ENCODE peak calls at places on chromosomes 5 and 9, in seven cellular contexts. D, K, X, G, W, R and S are unnamed samples.

GRCh38 chr9:131409458-131409992 is 15.6 kb downstream of the PRRC2B start:
- DNase-seq in K (no peak), R (no peak), G (no peak), W (no peak), D (no peak), X (no peak), S (no peak)

GRCh38 chr9:71911908-71912325 is 478 bp downstream of the C9orf85 start:
- DNase-seq in G (no peak), D (no peak), X (no peak), W (peak; percentile 72), K (no peak), R (no peak), S (no peak)

GRCh38 chr9:14923701-14924100 is 13.5 kb upstream of the FREM1 start:
- DNase-seq in W (no peak), K (no peak), R (no peak), X (no peak), D (no peak), G (no peak), S (no peak)

GRCh38 chr5:177502886-177503285 is 5.5 kb upstream of the PDLIM7 start:
- DNase-seq in D (no peak), X (no peak), R (no peak), G (no peak), W (no peak), K (no peak), S (no peak)

GRCh38 chr9:92666236-92666635 is 3.7 kb downstream of the IPPK start:
- DNase-seq in R (no peak), D (no peak), K (no peak), W (no peak), X (no peak), G (no peak), S (no peak)

GRCh38 chr9:118028225-118028624 is 324.0 kb downstream of the TLR4 start:
- DNase-seq in R (no peak), X (no peak), W (no peak), D (no peak), K (no peak), G (no peak), S (no peak)

GRCh38 chr5:116482394-116482793 is 92.2 kb downstream of the SEMA6A start:
- DNase-seq in K (no peak), W (peak; percentile 52), G (no peak), D (no peak), R (no peak), X (no peak), S (no peak)

GRCh38 chr5:11013793-11014192 is 252.8 kb upstream of the DAP start:
- DNase-seq in G (no peak), W (no peak), R (no peak), X (no peak), D (no peak), K (no peak), S (no peak)

GRCh38 chr5:115440782-115441451 is 103.7 kb downstream of the FEM1C start:
- DNase-seq in K (no peak), R (no peak), W (no peak), D (no peak), X (no peak), G (no peak), S (no peak)

GRCh38 chr5:56610093-56610698 is 205.2 kb upstream of the MAP3K1 start:
- DNase-seq in W (no peak), X (no peak), R (no peak), D (no peak), K (no peak), G (peak; percentile 53), S (no peak)

GRCh38 chr5:67149933-67150523 is 46.6 kb downstream of the CD180 start:
- DNase-seq in G (peak; percentile 17), R (no peak), D (no peak), X (no peak), W (peak; percentile 61), K (no peak), S (no peak)

GRCh38 chr9:37820142-37820541 is 19.5 kb downstream of the DCAF10 start:
- DNase-seq in G (no peak), X (no peak), R (no peak), W (no peak), K (no peak), D (no peak), S (no peak)

GRCh38 chr5:153551537-153552079 is 61.1 kb downstream of the GRIA1 start:
- DNase-seq in D (no peak), G (peak; percentile 89), K (no peak), W (peak; percentile 88), R (no peak), X (no peak), S (no peak)

GRCh38 chr5:154428208-154428607 is 17.6 kb upstream of the SAP30L start:
- DNase-seq in G (no peak), W (no peak), D (no peak), R (no peak), X (no peak), K (no peak), S (no peak)

GRCh38 chr5:16568875-16569580 is 47.8 kb downstream of the RETREG1 start:
- DNase-seq in K (no peak), R (no peak), X (no peak), W (peak; percentile 17), G (no peak), D (no peak), S (no peak)

DNA sequence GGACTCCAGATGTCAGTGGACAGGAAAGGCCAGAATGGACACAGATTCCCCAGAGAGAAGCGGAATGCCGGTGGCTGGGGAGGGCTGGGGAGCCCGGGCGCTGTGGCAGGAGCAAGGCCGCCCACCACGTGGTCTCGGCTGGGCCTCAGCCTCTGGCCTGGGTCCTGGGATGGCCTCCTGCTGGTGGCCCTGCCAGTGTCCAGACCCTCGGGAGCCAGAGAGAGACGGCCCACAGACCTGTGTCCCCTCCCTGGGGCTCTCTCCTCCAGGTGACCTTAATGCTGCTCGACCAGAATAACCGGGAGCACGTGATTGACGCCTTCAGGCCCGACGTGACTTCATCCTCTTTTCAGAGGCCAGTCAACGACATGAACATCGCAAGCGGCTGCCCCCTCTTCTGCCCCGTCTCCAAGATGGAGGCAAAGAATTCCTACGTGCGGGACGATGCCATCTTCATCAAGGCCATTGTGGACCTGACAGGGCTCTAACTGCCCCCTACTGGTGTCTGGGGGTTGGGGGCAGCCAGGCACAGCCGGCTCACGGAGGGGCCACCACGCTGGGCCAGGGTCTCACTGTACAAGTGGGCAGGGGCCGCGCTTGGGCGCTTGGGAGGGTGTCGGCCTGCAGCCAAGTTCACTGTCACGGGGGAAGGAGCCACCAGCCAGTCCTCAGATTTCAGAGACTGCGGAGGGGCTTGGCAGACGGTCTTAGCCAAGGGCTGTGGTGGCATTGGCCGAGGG is 19.0 kb downstream of the FBXW5 start:
- DNase-seq in G (no peak), K (no peak), X (no peak), R (no peak), W (no peak), D (no peak), S (no peak)
- H3K4me1 ChIP-seq in G (no peaks in the 10 kb centered on the region), K (no peaks in the 10 kb centered on the region), X (no peaks in the 10 kb centered on the region), R (peaks cover 5% of the 10 kb centered on the region), W (peaks cover 12% of the 10 kb centered on the region), D (no peaks in the 10 kb centered on the region), S (no peaks in the 10 kb centered on the region)

GRCh38 chr5:124706729-124707361 is 39.6 kb downstream of the ZNF608 start:
- DNase-seq in G (peak; percentile 88), R (no peak), X (peak; percentile 54), W (peak; percentile 35), D (no peak), K (peak; percentile 9), S (no peak)
- H3K4me1 ChIP-seq in G (peaks cover 22% of the 10 kb centered on the region), R (peaks cover 15% of the 10 kb centered on the region), X (peaks cover 8% of the 10 kb centered on the region), W (peaks cover 93% of the 10 kb centered on the region), D (peaks cover 7% of the 10 kb centered on the region), K (peaks cover 31% of the 10 kb centered on the region), S (peaks cover 18% of the 10 kb centered on the region)

DNA sequence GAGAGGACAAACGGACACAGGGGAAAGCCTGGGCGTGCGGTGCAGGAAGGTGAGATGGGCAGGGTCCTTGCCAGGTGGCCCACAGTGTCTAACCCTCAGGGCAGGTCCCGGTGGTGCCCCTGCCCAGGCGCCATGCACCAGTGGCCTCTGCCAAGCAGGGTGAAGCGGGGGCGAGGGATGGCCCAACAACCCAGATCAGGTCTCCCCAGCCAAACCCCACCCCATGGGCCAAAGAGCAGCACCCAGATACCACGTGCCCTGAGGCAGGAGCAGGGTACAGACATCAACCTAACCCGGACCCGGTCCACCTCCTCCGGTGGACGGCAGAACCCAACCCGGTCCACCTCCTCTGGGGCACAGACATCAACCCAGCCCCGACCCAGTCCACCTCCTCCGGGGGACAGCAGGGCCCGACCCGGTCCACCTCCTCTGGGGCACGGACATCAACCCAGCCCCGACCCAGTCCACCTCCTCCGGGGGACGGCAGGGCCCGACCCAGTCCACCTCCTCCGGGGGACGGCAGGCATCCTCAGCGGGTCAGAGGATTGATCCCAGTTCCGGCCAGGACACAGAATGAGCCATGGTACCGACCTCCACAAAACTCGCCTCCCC is 12.8 kb downstream of the SLC12A7 start:
- DNase-seq in W (no peak), X (no peak), R (no peak), K (no peak), D (no peak), G (no peak), S (no peak)
- H3K4me1 ChIP-seq in W (peaks cover 51% of the 10 kb centered on the region), X (peaks cover 11% of the 10 kb centered on the region), R (peaks cover 19% of the 10 kb centered on the region), K (peaks cover 26% of the 10 kb centered on the region), D (peaks cover 13% of the 10 kb centered on the region), G (peaks cover 2% of the 10 kb centered on the region), S (peaks cover 52% of the 10 kb centered on the region)

GRCh38 chr9:70389188-70389587 is 25.3 kb downstream of the KLF9 start:
- DNase-seq in X (no peak), R (no peak), K (no peak), D (no peak), W (no peak), G (no peak), S (no peak)
- H3K4me1 ChIP-seq in X (peaks cover 7% of the 10 kb centered on the region), R (peaks cover 55% of the 10 kb centered on the region), K (peaks cover 4% of the 10 kb centered on the region), D (peaks cover 12% of the 10 kb centered on the region), W (peaks cover 5% of the 10 kb centered on the region), G (no peaks in the 10 kb centered on the region), S (peaks cover 64% of the 10 kb centered on the region)